ENCODE peak calls at places on chromosome 18, in eight cellular contexts. One of them, this sample, is unnamed.

GRCh38 chr18:22056962-22057361 is 112.4 kb upstream of the GATA6 start:
- DNase-seq in adrenal gland: no peak
- DNase-seq in RWPE1: no peak
- DNase-seq in upper lobe of right lung: no peak
- DNase-seq in AG10803: no peak
- DNase-seq in right lobe of liver: no peak
- DNase-seq in CD4-positive, alpha-beta T cell: no peak
- DNase-seq in AG04449: no peak
- DNase-seq in this sample: no peak

GRCh38 chr18:30999887-31000628 is 42.5 kb downstream of the DSC3 start:
- DNase-seq in adrenal gland: no peak
- DNase-seq in RWPE1: no peak
- DNase-seq in upper lobe of right lung: no peak
- DNase-seq in AG10803: no peak
- DNase-seq in right lobe of liver: no peak
- DNase-seq in CD4-positive, alpha-beta T cell: no peak
- DNase-seq in AG04449: no peak
- DNase-seq in this sample: no peak

GRCh38 chr18:2406544-2406943 is 164.8 kb downstream of the METTL4 start:
- DNase-seq in adrenal gland: no peak
- DNase-seq in RWPE1: no peak
- DNase-seq in upper lobe of right lung: no peak
- DNase-seq in AG10803: peak
- DNase-seq in right lobe of liver: peak
- DNase-seq in CD4-positive, alpha-beta T cell: no peak
- DNase-seq in AG04449: no peak
- DNase-seq in this sample: peak

GRCh38 chr18:60157810-60158209 is 214.8 kb downstream of the MC4R start:
- DNase-seq in adrenal gland: no peak
- DNase-seq in RWPE1: no peak
- DNase-seq in upper lobe of right lung: no peak
- DNase-seq in AG10803: no peak
- DNase-seq in right lobe of liver: no peak
- DNase-seq in CD4-positive, alpha-beta T cell: no peak
- DNase-seq in AG04449: no peak
- DNase-seq in this sample: no peak

GRCh38 chr18:55048892-55049291 is 89.6 kb upstream of the CCDC68 start:
- DNase-seq in adrenal gland: no peak
- DNase-seq in RWPE1: peak
- DNase-seq in upper lobe of right lung: no peak
- DNase-seq in AG10803: peak
- DNase-seq in right lobe of liver: no peak
- DNase-seq in CD4-positive, alpha-beta T cell: no peak
- DNase-seq in AG04449: no peak
- DNase-seq in this sample: peak

GRCh38 chr18:48715651-48716354 is 177.0 kb downstream of the CTIF start:
- DNase-seq in adrenal gland: no peak
- DNase-seq in RWPE1: no peak
- DNase-seq in upper lobe of right lung: peak
- DNase-seq in AG10803: peak
- DNase-seq in right lobe of liver: no peak
- DNase-seq in CD4-positive, alpha-beta T cell: no peak
- DNase-seq in AG04449: no peak
- DNase-seq in this sample: peak

GRCh38 chr18:1499265-1499664 is 594.6 kb downstream of the ADCYAP1 start:
- DNase-seq in adrenal gland: no peak
- DNase-seq in RWPE1: no peak
- DNase-seq in upper lobe of right lung: no peak
- DNase-seq in AG10803: no peak
- DNase-seq in right lobe of liver: no peak
- DNase-seq in CD4-positive, alpha-beta T cell: no peak
- DNase-seq in AG04449: no peak
- DNase-seq in this sample: no peak

GRCh38 chr18:3541549-3542386 is 91.8 kb downstream of the TGIF1 start:
- DNase-seq in adrenal gland: no peak
- DNase-seq in RWPE1: no peak
- DNase-seq in upper lobe of right lung: no peak
- DNase-seq in AG10803: no peak
- DNase-seq in right lobe of liver: no peak
- DNase-seq in CD4-positive, alpha-beta T cell: no peak
- DNase-seq in AG04449: no peak
- DNase-seq in this sample: no peak

GRCh38 chr18:62606106-62606505 is 83.3 kb downstream of the ZCCHC2 start:
- DNase-seq in adrenal gland: no peak
- DNase-seq in RWPE1: no peak
- DNase-seq in upper lobe of right lung: no peak
- DNase-seq in AG10803: no peak
- DNase-seq in right lobe of liver: no peak
- DNase-seq in CD4-positive, alpha-beta T cell: no peak
- DNase-seq in AG04449: no peak
- DNase-seq in this sample: no peak

GRCh38 chr18:62603211-62603610 is 80.4 kb downstream of the ZCCHC2 start:
- DNase-seq in adrenal gland: no peak
- DNase-seq in RWPE1: no peak
- DNase-seq in upper lobe of right lung: no peak
- DNase-seq in AG10803: no peak
- DNase-seq in right lobe of liver: no peak
- DNase-seq in CD4-positive, alpha-beta T cell: no peak
- DNase-seq in AG04449: no peak
- DNase-seq in this sample: no peak

GRCh38 chr18:62602706-62603105 is 79.9 kb downstream of the ZCCHC2 start:
- DNase-seq in adrenal gland: no peak
- DNase-seq in RWPE1: no peak
- DNase-seq in upper lobe of right lung: no peak
- DNase-seq in AG10803: no peak
- DNase-seq in right lobe of liver: no peak
- DNase-seq in CD4-positive, alpha-beta T cell: no peak
- DNase-seq in AG04449: no peak
- DNase-seq in this sample: no peak

GRCh38 chr18:62605685-62606084 is 82.9 kb downstream of the ZCCHC2 start:
- DNase-seq in adrenal gland: no peak
- DNase-seq in RWPE1: no peak
- DNase-seq in upper lobe of right lung: no peak
- DNase-seq in AG10803: no peak
- DNase-seq in right lobe of liver: no peak
- DNase-seq in CD4-positive, alpha-beta T cell: no peak
- DNase-seq in AG04449: no peak
- DNase-seq in this sample: no peak

GRCh38 chr18:62603979-62604378 is 81.2 kb downstream of the ZCCHC2 start:
- DNase-seq in adrenal gland: no peak
- DNase-seq in RWPE1: no peak
- DNase-seq in upper lobe of right lung: no peak
- DNase-seq in AG10803: no peak
- DNase-seq in right lobe of liver: no peak
- DNase-seq in CD4-positive, alpha-beta T cell: no peak
- DNase-seq in AG04449: no peak
- DNase-seq in this sample: no peak
- TF ChIP-seq CTCF in adrenal gland: no peak
- TF ChIP-seq CTCF in RWPE1: no peak
- TF ChIP-seq CTCF in upper lobe of right lung: no peak
- TF ChIP-seq CTCF in AG10803: no peak
- TF ChIP-seq CTCF in right lobe of liver: no peak
- TF ChIP-seq CTCF in CD4-positive, alpha-beta T cell: no peak
- TF ChIP-seq CTCF in AG04449: no peak
- TF ChIP-seq CTCF in this sample: no peak

GRCh38 chr18:28176674-28176932 is 327 bp downstream of the CDH2 start:
- DNase-seq in adrenal gland: peak
- DNase-seq in RWPE1: no peak
- DNase-seq in upper lobe of right lung: no peak
- DNase-seq in AG10803: no peak
- DNase-seq in right lobe of liver: no peak
- DNase-seq in CD4-positive, alpha-beta T cell: no peak
- DNase-seq in AG04449: no peak
- DNase-seq in this sample: no peak

GRCh38 chr18:28175047-28175929 is 1.6 kb downstream of the CDH2 start:
- DNase-seq in adrenal gland: peak
- DNase-seq in RWPE1: no peak
- DNase-seq in upper lobe of right lung: no peak
- DNase-seq in AG10803: peak
- DNase-seq in right lobe of liver: peak
- DNase-seq in CD4-positive, alpha-beta T cell: no peak
- DNase-seq in AG04449: no peak
- DNase-seq in this sample: peak

GRCh38 chr18:28174181-28174906 is 2.6 kb downstream of the CDH2 start:
- DNase-seq in adrenal gland: no peak
- DNase-seq in RWPE1: no peak
- DNase-seq in upper lobe of right lung: no peak
- DNase-seq in AG10803: no peak
- DNase-seq in right lobe of liver: no peak
- DNase-seq in CD4-positive, alpha-beta T cell: no peak
- DNase-seq in AG04449: no peak
- DNase-seq in this sample: no peak

GRCh38 chr18:28176933-28177827 is at the start of gene CDH2:
- DNase-seq in adrenal gland: peak
- DNase-seq in RWPE1: peak
- DNase-seq in upper lobe of right lung: peak
- DNase-seq in AG10803: peak
- DNase-seq in right lobe of liver: peak
- DNase-seq in CD4-positive, alpha-beta T cell: no peak
- DNase-seq in AG04449: peak
- DNase-seq in this sample: peak

DNA sequence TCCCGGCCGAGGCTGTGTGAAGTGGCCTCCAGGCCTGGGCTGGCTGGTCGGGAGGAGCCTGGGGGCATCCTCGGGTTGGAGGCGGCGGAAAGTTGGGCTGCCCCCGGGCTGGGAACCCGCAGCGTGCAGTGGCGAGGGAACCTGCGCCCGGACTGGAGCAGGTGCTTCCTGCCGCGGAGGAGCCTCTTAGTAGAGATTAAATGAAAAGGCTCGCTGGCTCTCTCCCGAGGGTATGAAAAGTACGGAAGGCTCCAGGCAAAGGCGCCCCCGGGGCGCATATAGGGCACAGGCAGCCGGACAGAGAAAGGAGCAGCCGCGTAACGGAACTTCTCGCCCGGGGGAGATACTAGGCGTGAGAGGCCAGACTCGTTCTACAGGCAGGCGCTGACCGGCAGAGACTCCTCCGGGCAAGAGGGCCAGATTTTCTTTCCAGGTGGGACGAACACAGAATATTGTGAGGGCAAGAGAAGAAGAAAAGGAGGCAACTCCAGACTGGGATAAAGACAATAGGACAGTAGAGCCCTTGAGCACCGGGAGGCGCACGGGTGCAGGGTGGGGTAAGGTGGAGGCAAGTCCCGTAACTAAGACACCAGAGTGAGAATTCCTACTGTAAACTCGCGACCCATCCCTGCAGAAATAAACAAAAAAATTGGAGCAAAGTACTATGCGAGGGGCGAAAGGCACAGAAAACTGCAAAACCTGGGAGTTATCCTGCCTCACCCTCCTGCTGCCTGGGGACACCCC is 828 bp downstream of the CDH2 start:
- DNase-seq in adrenal gland: peak
- DNase-seq in RWPE1: no peak
- DNase-seq in upper lobe of right lung: no peak
- DNase-seq in AG10803: no peak
- DNase-seq in right lobe of liver: no peak
- DNase-seq in CD4-positive, alpha-beta T cell: no peak
- DNase-seq in AG04449: no peak
- DNase-seq in this sample: peak
- TF ChIP-seq CTCF in adrenal gland: no peak
- TF ChIP-seq CTCF in RWPE1: no peak
- TF ChIP-seq CTCF in upper lobe of right lung: no peak
- TF ChIP-seq CTCF in AG10803: no peak
- TF ChIP-seq CTCF in right lobe of liver: no peak
- TF ChIP-seq CTCF in CD4-positive, alpha-beta T cell: no peak
- TF ChIP-seq CTCF in AG04449: no peak
- TF ChIP-seq CTCF in this sample: no peak

GRCh38 chr18:11981633-11982366 is 493 bp downstream of the IMPA2 start:
- DNase-seq in adrenal gland: peak
- DNase-seq in RWPE1: no peak
- DNase-seq in upper lobe of right lung: no peak
- DNase-seq in AG10803: peak
- DNase-seq in right lobe of liver: peak
- DNase-seq in CD4-positive, alpha-beta T cell: no peak
- DNase-seq in AG04449: no peak
- DNase-seq in this sample: peak

GRCh38 chr18:11982981-11983380 is 1.7 kb downstream of the IMPA2 start:
- DNase-seq in adrenal gland: no peak
- DNase-seq in RWPE1: no peak
- DNase-seq in upper lobe of right lung: no peak
- DNase-seq in AG10803: no peak
- DNase-seq in right lobe of liver: no peak
- DNase-seq in CD4-positive, alpha-beta T cell: no peak
- DNase-seq in AG04449: no peak
- DNase-seq in this sample: no peak

GRCh38 chr18:11980148-11980554 is 1.2 kb upstream of the IMPA2 start:
- DNase-seq in adrenal gland: peak
- DNase-seq in RWPE1: peak
- DNase-seq in upper lobe of right lung: no peak
- DNase-seq in AG10803: no peak
- DNase-seq in right lobe of liver: peak
- DNase-seq in CD4-positive, alpha-beta T cell: no peak
- DNase-seq in AG04449: no peak
- DNase-seq in this sample: no peak

GRCh38 chr18:11981383-11981632 is at the start of gene IMPA2:
- DNase-seq in adrenal gland: no peak
- DNase-seq in RWPE1: no peak
- DNase-seq in upper lobe of right lung: no peak
- DNase-seq in AG10803: no peak
- DNase-seq in right lobe of liver: no peak
- DNase-seq in CD4-positive, alpha-beta T cell: no peak
- DNase-seq in AG04449: no peak
- DNase-seq in this sample: no peak

GRCh38 chr18:11980555-11981382 is 538 bp upstream of the IMPA2 start:
- DNase-seq in adrenal gland: peak
- DNase-seq in RWPE1: peak
- DNase-seq in upper lobe of right lung: peak
- DNase-seq in AG10803: peak
- DNase-seq in right lobe of liver: peak
- DNase-seq in CD4-positive, alpha-beta T cell: peak
- DNase-seq in AG04449: peak
- DNase-seq in this sample: peak
- TF ChIP-seq CTCF in adrenal gland: no peak
- TF ChIP-seq CTCF in RWPE1: no peak
- TF ChIP-seq CTCF in upper lobe of right lung: no peak
- TF ChIP-seq CTCF in AG10803: peak
- TF ChIP-seq CTCF in right lobe of liver: no peak
- TF ChIP-seq CTCF in CD4-positive, alpha-beta T cell: no peak
- TF ChIP-seq CTCF in AG04449: peak
- TF ChIP-seq CTCF in this sample: no peak

GRCh38 chr18:58048243-58048642 is 4.2 kb downstream of the NEDD4L start:
- DNase-seq in adrenal gland: no peak
- DNase-seq in RWPE1: no peak
- DNase-seq in upper lobe of right lung: no peak
- DNase-seq in AG10803: no peak
- DNase-seq in right lobe of liver: no peak
- DNase-seq in CD4-positive, alpha-beta T cell: no peak
- DNase-seq in AG04449: no peak
- DNase-seq in this sample: no peak

GRCh38 chr18:58052960-58053359 is 8.9 kb downstream of the NEDD4L start:
- DNase-seq in adrenal gland: no peak
- DNase-seq in RWPE1: no peak
- DNase-seq in upper lobe of right lung: no peak
- DNase-seq in AG10803: no peak
- DNase-seq in right lobe of liver: no peak
- DNase-seq in CD4-positive, alpha-beta T cell: no peak
- DNase-seq in AG04449: no peak
- DNase-seq in this sample: no peak

GRCh38 chr18:58049000-58049688 is 5.1 kb downstream of the NEDD4L start:
- DNase-seq in adrenal gland: no peak
- DNase-seq in RWPE1: no peak
- DNase-seq in upper lobe of right lung: no peak
- DNase-seq in AG10803: no peak
- DNase-seq in right lobe of liver: no peak
- DNase-seq in CD4-positive, alpha-beta T cell: no peak
- DNase-seq in AG04449: no peak
- DNase-seq in this sample: no peak

GRCh38 chr18:58054041-58054733 is 10.2 kb downstream of the NEDD4L start:
- DNase-seq in adrenal gland: no peak
- DNase-seq in RWPE1: peak
- DNase-seq in upper lobe of right lung: peak
- DNase-seq in AG10803: peak
- DNase-seq in right lobe of liver: no peak
- DNase-seq in CD4-positive, alpha-beta T cell: no peak
- DNase-seq in AG04449: no peak
- DNase-seq in this sample: peak

DNA sequence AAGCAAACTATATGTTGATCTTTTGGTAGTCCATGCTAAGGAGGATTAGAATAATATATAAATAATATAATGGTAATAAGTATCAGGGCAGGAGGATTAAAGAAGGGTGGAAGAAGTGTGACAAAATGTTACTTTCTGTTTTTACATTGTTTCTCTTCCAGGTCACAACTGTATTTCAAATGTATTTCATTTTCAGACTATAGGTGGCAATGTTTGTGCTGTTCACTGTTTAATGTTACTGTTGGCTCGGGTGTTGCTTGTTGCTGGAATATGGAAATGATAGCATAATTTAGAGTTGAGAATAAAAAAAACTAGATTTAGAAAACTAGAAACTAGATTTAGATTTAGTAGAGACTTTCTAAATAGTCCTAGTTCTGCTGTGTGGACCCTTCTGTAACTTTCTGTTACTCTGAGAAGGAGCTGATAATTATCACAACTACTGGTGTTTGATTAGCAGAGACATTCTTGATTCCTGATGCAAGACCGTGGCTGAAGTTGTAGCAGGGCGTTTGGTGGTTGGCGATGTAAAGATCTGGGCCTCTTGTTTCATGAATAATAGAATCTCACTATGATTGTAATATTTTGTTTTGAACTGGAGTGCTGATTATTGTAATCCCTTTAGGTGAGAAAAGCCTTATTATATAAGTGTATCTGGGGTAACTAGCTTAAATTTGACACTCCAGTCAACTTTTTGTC is 7.9 kb downstream of the NEDD4L start:
- DNase-seq in adrenal gland: no peak
- DNase-seq in RWPE1: peak
- DNase-seq in upper lobe of right lung: no peak
- DNase-seq in AG10803: peak
- DNase-seq in right lobe of liver: no peak
- DNase-seq in CD4-positive, alpha-beta T cell: no peak
- DNase-seq in AG04449: no peak
- DNase-seq in this sample: peak
- TF ChIP-seq CTCF in adrenal gland: peak
- TF ChIP-seq CTCF in RWPE1: peak
- TF ChIP-seq CTCF in upper lobe of right lung: peak
- TF ChIP-seq CTCF in AG10803: peak
- TF ChIP-seq CTCF in right lobe of liver: peak
- TF ChIP-seq CTCF in CD4-positive, alpha-beta T cell: no peak
- TF ChIP-seq CTCF in AG04449: peak
- TF ChIP-seq CTCF in this sample: peak